ENCODE peak calls at places on chromosome 16, in six cellular contexts. X is EH; T is activated T-cell treated with anti-CD3 and anti-CD28 coated beads, Interleukin-2, amount 50 U/mL, for 72 hours; I is activated gamma-delta T cell treated with anti-CD3 and anti-CD28 coated beads, Interleukin-2, amount 50 U/mL, for 16 hours; G is activated effector memory CD4-positive, alpha-beta T cell treated with anti-CD3 and anti-CD28 coated beads, Interleukin-2, amount 50 U/mL, for 16 hours; Y is skeletal muscle cell. B is an unnamed sample.

GRCh38 chr16:28494141-28494851 is at the start of gene APOBR:
- DNase-seq in X (no peak), T (peak; percentile 89), I (peak; percentile 86), G (peak; percentile 93), Y (no peak), B (peak; percentile 84)

GRCh38 chr16:81923296-81923695 is 88.0 kb downstream of the SDR42E1 start:
- DNase-seq in X (no peak), T (no peak), I (no peak), G (no peak), Y (no peak), B (no peak)

GRCh38 chr16:57859331-57859730 is 57.0 kb upstream of the KIFC3 start:
- DNase-seq in X (peak; percentile 56), T (no peak), I (no peak), G (no peak), Y (no peak), B (peak; percentile 34)

GRCh38 chr16:84209989-84210388 is 19.0 kb downstream of the ADAD2 start:
- DNase-seq in X (no peak), T (no peak), I (no peak), G (no peak), Y (no peak), B (peak; percentile 41)

GRCh38 chr16:3762080-3762750 is 44.9 kb upstream of the TRAP1 start:
- DNase-seq in X (no peak), T (no peak), I (no peak), G (peak; percentile 37), Y (no peak), B (no peak)

GRCh38 chr16:10749680-10750035 is 6.0 kb downstream of the NUBP1 start:
- DNase-seq in X (peak; percentile 34), T (no peak), I (no peak), G (no peak), Y (no peak), B (no peak)

GRCh38 chr16:86986136-86986535 is 331.1 kb downstream of the C16orf95 start:
- DNase-seq in X (no peak), T (no peak), I (no peak), G (no peak), Y (no peak), B (no peak)

GRCh38 chr16:4231886-4232285 is 10.0 kb downstream of the SRL start:
- DNase-seq in X (no peak), T (no peak), I (no peak), G (no peak), Y (no peak), B (no peak)

GRCh38 chr16:74607967-74608356 is 1.0 kb upstream of the GLG1 start:
- DNase-seq in X (peak; percentile 45), T (no peak), I (no peak), G (no peak), Y (no peak), B (no peak)

GRCh38 chr16:50469744-50470301 is 78.4 kb upstream of the NKD1 start:
- DNase-seq in X (no peak), T (no peak), I (no peak), G (peak; percentile 54), Y (no peak), B (no peak)

GRCh38 chr16:85601730-85602401 is 11.3 kb upstream of the GSE1 start:
- DNase-seq in X (peak; percentile 20), T (no peak), I (no peak), G (no peak), Y (no peak), B (no peak)

GRCh38 chr16:28273511-28273910 is 18.8 kb upstream of the SBK1 start:
- DNase-seq in X (no peak), T (no peak), I (no peak), G (no peak), Y (no peak), B (no peak)